ENCODE peak calls at places on chromosomes 7 and 10, in eight cellular contexts. One of them, this sample, is unnamed.

GRCh38 chr10:102652170-102652926 is 8.1 kb downstream of the TRIM8 start:
- DNase-seq in spleen: no peak
- DNase-seq in testis: no peak
- DNase-seq in adrenal gland: no peak
- DNase-seq in right lobe of liver: peak
- DNase-seq in NB4: peak
- DNase-seq in HCT116: no peak
- DNase-seq in A549: no peak
- DNase-seq in this sample: no peak

GRCh38 chr10:99926925-99927718 is 82.6 kb downstream of the DNMBP start:
- DNase-seq in spleen: no peak
- DNase-seq in testis: peak
- DNase-seq in adrenal gland: peak
- DNase-seq in right lobe of liver: no peak
- DNase-seq in NB4: no peak
- DNase-seq in HCT116: no peak
- DNase-seq in A549: peak
- DNase-seq in this sample: no peak

GRCh38 chr10:114310346-114310745 is 71.3 kb downstream of the VWA2 start:
- DNase-seq in spleen: peak
- DNase-seq in testis: no peak
- DNase-seq in adrenal gland: no peak
- DNase-seq in right lobe of liver: peak
- DNase-seq in NB4: no peak
- DNase-seq in HCT116: no peak
- DNase-seq in A549: no peak
- DNase-seq in this sample: no peak

GRCh38 chr10:22702348-22702747 is 12.0 kb downstream of the PIP4K2A start:
- DNase-seq in spleen: no peak
- DNase-seq in testis: no peak
- DNase-seq in adrenal gland: no peak
- DNase-seq in right lobe of liver: no peak
- DNase-seq in NB4: no peak
- DNase-seq in HCT116: no peak
- DNase-seq in A549: no peak
- DNase-seq in this sample: no peak

GRCh38 chr10:61836233-61836887 is 65.1 kb upstream of the ARID5B start:
- DNase-seq in spleen: no peak
- DNase-seq in testis: peak
- DNase-seq in adrenal gland: no peak
- DNase-seq in right lobe of liver: no peak
- DNase-seq in NB4: no peak
- DNase-seq in HCT116: no peak
- DNase-seq in A549: no peak
- DNase-seq in this sample: no peak

GRCh38 chr10:26628395-26628794 is 69.1 kb upstream of the PDSS1 start:
- DNase-seq in spleen: no peak
- DNase-seq in testis: no peak
- DNase-seq in adrenal gland: no peak
- DNase-seq in right lobe of liver: no peak
- DNase-seq in NB4: no peak
- DNase-seq in HCT116: no peak
- DNase-seq in A549: no peak
- DNase-seq in this sample: no peak

GRCh38 chr7:51314726-51315125 is 1.9 kb downstream of the COBL start:
- DNase-seq in spleen: no peak
- DNase-seq in testis: no peak
- DNase-seq in adrenal gland: no peak
- DNase-seq in right lobe of liver: no peak
- DNase-seq in NB4: no peak
- DNase-seq in HCT116: no peak
- DNase-seq in A549: no peak
- DNase-seq in this sample: no peak

GRCh38 chr10:92242910-92243671 is 47.8 kb downstream of the CPEB3 start:
- DNase-seq in spleen: peak
- DNase-seq in testis: peak
- DNase-seq in adrenal gland: peak
- DNase-seq in right lobe of liver: peak
- DNase-seq in NB4: peak
- DNase-seq in HCT116: peak
- DNase-seq in A549: peak
- DNase-seq in this sample: peak

GRCh38 chr10:32979041-32979440 is 21.0 kb upstream of the ITGB1 start:
- DNase-seq in spleen: no peak
- DNase-seq in testis: no peak
- DNase-seq in adrenal gland: no peak
- DNase-seq in right lobe of liver: no peak
- DNase-seq in NB4: peak
- DNase-seq in HCT116: no peak
- DNase-seq in A549: no peak
- DNase-seq in this sample: no peak

GRCh38 chr7:131294553-131294952 is 33.1 kb upstream of the MKLN1 start:
- DNase-seq in spleen: no peak
- DNase-seq in testis: no peak
- DNase-seq in adrenal gland: no peak
- DNase-seq in right lobe of liver: no peak
- DNase-seq in NB4: no peak
- DNase-seq in HCT116: no peak
- DNase-seq in A549: no peak
- DNase-seq in this sample: no peak

GRCh38 chr7:142867097-142867378 is 12.2 kb downstream of the EPHB6 start:
- DNase-seq in spleen: no peak
- DNase-seq in testis: no peak
- DNase-seq in adrenal gland: no peak
- DNase-seq in right lobe of liver: no peak
- DNase-seq in NB4: no peak
- DNase-seq in HCT116: no peak
- DNase-seq in A549: no peak
- DNase-seq in this sample: no peak

GRCh38 chr7:149799397-149800168 is 26.2 kb upstream of the ZNF467 start:
- DNase-seq in spleen: peak
- DNase-seq in testis: no peak
- DNase-seq in adrenal gland: no peak
- DNase-seq in right lobe of liver: no peak
- DNase-seq in NB4: peak
- DNase-seq in HCT116: no peak
- DNase-seq in A549: peak
- DNase-seq in this sample: no peak

GRCh38 chr7:29808075-29808786 is 1.9 kb downstream of the WIPF3 start:
- DNase-seq in spleen: no peak
- DNase-seq in testis: peak
- DNase-seq in adrenal gland: no peak
- DNase-seq in right lobe of liver: no peak
- DNase-seq in NB4: no peak
- DNase-seq in HCT116: no peak
- DNase-seq in A549: no peak
- DNase-seq in this sample: no peak

GRCh38 chr7:29807179-29807841 is 1.0 kb downstream of the WIPF3 start:
- DNase-seq in spleen: no peak
- DNase-seq in testis: peak
- DNase-seq in adrenal gland: peak
- DNase-seq in right lobe of liver: peak
- DNase-seq in NB4: no peak
- DNase-seq in HCT116: peak
- DNase-seq in A549: peak
- DNase-seq in this sample: no peak

GRCh38 chr7:29805031-29805430 is 1.3 kb upstream of the WIPF3 start:
- DNase-seq in spleen: no peak
- DNase-seq in testis: no peak
- DNase-seq in adrenal gland: no peak
- DNase-seq in right lobe of liver: no peak
- DNase-seq in NB4: no peak
- DNase-seq in HCT116: no peak
- DNase-seq in A549: no peak
- DNase-seq in this sample: no peak

GRCh38 chr7:29806793-29807178 is 478 bp downstream of the WIPF3 start:
- DNase-seq in spleen: no peak
- DNase-seq in testis: no peak
- DNase-seq in adrenal gland: no peak
- DNase-seq in right lobe of liver: no peak
- DNase-seq in NB4: no peak
- DNase-seq in HCT116: no peak
- DNase-seq in A549: no peak
- DNase-seq in this sample: no peak

DNA sequence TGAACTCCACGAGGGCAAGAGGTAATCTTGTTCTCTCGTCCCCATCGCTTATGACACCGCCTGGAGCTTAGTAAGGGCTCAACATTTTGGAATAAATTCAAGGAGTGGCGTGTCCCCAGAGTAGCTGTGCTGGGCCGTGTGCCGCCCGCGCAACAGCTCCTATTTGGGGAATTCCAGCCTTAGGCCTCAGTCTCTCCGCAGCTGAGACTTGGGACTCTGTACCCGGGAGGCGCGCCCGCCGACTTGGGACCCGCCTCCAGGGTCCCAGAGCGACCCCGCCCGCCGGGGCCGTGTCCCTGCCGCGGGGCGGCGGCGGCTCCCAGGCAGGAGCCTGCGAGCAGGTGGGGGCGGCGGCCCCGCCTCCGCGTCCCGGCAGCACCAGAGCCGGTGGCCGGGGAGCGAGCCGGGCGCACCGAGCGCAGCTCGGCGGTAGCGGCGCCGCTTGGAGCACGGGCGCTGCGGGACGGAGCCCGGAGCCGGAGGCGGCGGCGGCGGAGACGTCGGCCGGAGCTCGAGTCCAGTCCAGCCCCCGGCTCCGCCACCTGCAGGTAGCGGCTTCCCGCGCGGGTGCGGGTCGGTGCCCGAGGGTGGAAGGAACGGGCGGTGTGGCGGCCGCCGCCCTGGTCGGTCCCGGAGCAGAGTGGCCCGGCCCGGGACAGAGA is at the start of gene WIPF3:
- DNase-seq in spleen: no peak
- DNase-seq in testis: peak
- DNase-seq in adrenal gland: peak
- DNase-seq in right lobe of liver: peak
- DNase-seq in NB4: no peak
- DNase-seq in HCT116: peak
- DNase-seq in A549: no peak
- DNase-seq in this sample: no peak
- TF ChIP-seq POLR2A in spleen: no peak
- TF ChIP-seq POLR2A in testis: no peak
- TF ChIP-seq POLR2A in adrenal gland: no peak
- TF ChIP-seq POLR2A in right lobe of liver: peak
- TF ChIP-seq POLR2A in NB4: no peak
- TF ChIP-seq POLR2A in HCT116: no peak
- TF ChIP-seq POLR2A in A549: no peak
- TF ChIP-seq POLR2A in this sample: no peak

GRCh38 chr10:119178371-119179119 is at the start of gene PRDX3:
- DNase-seq in spleen: peak
- DNase-seq in testis: peak
- DNase-seq in adrenal gland: peak
- DNase-seq in right lobe of liver: peak
- DNase-seq in NB4: peak
- DNase-seq in HCT116: peak
- DNase-seq in A549: peak
- DNase-seq in this sample: peak
- TF ChIP-seq POLR2A in spleen: no peak
- TF ChIP-seq POLR2A in testis: no peak
- TF ChIP-seq POLR2A in adrenal gland: peak
- TF ChIP-seq POLR2A in right lobe of liver: peak
- TF ChIP-seq POLR2A in NB4: peak
- TF ChIP-seq POLR2A in HCT116: peak
- TF ChIP-seq POLR2A in A549: peak
- TF ChIP-seq POLR2A in this sample: peak

GRCh38 chr10:79352035-79352595 is 4.8 kb downstream of the PPIF start:
- DNase-seq in spleen: no peak
- DNase-seq in testis: peak
- DNase-seq in adrenal gland: no peak
- DNase-seq in right lobe of liver: no peak
- DNase-seq in NB4: no peak
- DNase-seq in HCT116: no peak
- DNase-seq in A549: no peak
- DNase-seq in this sample: peak
- TF ChIP-seq POLR2A in spleen: no peak
- TF ChIP-seq POLR2A in testis: no peak
- TF ChIP-seq POLR2A in adrenal gland: no peak
- TF ChIP-seq POLR2A in right lobe of liver: no peak
- TF ChIP-seq POLR2A in NB4: no peak
- TF ChIP-seq POLR2A in HCT116: no peak
- TF ChIP-seq POLR2A in A549: no peak
- TF ChIP-seq POLR2A in this sample: no peak

GRCh38 chr10:71772832-71773220 is 494 bp downstream of the VSIR start:
- DNase-seq in spleen: no peak
- DNase-seq in testis: no peak
- DNase-seq in adrenal gland: no peak
- DNase-seq in right lobe of liver: no peak
- DNase-seq in NB4: no peak
- DNase-seq in HCT116: no peak
- DNase-seq in A549: no peak
- DNase-seq in this sample: no peak

GRCh38 chr10:71771204-71771603 is 2.1 kb downstream of the VSIR start:
- DNase-seq in spleen: no peak
- DNase-seq in testis: peak
- DNase-seq in adrenal gland: peak
- DNase-seq in right lobe of liver: no peak
- DNase-seq in NB4: no peak
- DNase-seq in HCT116: no peak
- DNase-seq in A549: no peak
- DNase-seq in this sample: no peak

GRCh38 chr10:71773221-71773971 is at the start of gene VSIR:
- DNase-seq in spleen: peak
- DNase-seq in testis: peak
- DNase-seq in adrenal gland: peak
- DNase-seq in right lobe of liver: peak
- DNase-seq in NB4: peak
- DNase-seq in HCT116: peak
- DNase-seq in A549: peak
- DNase-seq in this sample: peak

GRCh38 chr10:71770789-71771188 is 2.5 kb downstream of the VSIR start:
- DNase-seq in spleen: peak
- DNase-seq in testis: peak
- DNase-seq in adrenal gland: no peak
- DNase-seq in right lobe of liver: no peak
- DNase-seq in NB4: peak
- DNase-seq in HCT116: no peak
- DNase-seq in A549: no peak
- DNase-seq in this sample: no peak

DNA sequence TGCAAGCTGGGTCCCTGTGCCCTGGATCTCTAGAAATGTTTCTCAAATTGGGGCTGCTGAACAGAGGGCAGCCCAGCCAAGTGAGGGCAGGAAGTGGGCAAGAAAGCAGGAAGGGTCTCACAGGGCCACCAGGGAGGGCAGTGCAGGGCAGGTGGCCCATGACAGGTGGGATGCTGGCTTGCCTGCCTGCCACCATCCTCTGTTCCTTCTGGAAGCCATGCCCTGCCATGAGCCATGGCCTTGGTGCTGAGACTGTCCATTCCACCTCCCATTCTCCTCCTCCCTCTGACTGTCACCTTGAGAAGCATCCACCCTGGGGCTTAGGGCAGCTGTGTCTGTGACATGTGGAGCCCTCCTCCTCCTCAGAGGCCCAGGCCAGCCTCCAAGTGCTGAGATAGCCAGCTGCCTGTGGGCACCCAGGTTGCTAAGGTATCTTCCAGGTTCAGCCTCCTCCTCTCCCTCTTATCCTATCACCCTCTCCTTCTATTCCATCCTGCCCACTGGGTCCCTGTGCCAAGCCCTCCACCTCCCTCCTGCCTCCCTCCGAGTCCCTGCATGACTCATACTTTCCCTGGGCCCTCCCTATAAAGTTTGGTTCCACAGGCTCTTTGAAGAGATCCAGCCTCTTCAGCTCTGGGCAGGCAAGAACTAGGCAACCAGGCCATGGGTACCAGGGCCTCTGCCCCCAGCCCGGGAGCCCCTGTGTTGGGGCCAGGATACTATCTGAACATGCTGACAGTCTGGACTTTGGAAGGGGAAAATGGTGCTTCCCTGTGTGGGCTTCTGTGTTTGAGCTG is 1.3 kb downstream of the VSIR start:
- DNase-seq in spleen: no peak
- DNase-seq in testis: peak
- DNase-seq in adrenal gland: peak
- DNase-seq in right lobe of liver: no peak
- DNase-seq in NB4: peak
- DNase-seq in HCT116: peak
- DNase-seq in A549: peak
- DNase-seq in this sample: peak
- TF ChIP-seq POLR2A in spleen: no peak
- TF ChIP-seq POLR2A in testis: no peak
- TF ChIP-seq POLR2A in adrenal gland: peak
- TF ChIP-seq POLR2A in right lobe of liver: no peak
- TF ChIP-seq POLR2A in NB4: no peak
- TF ChIP-seq POLR2A in HCT116: no peak
- TF ChIP-seq POLR2A in A549: no peak
- TF ChIP-seq POLR2A in this sample: no peak